ENCODE peak calls at places on chromosomes 11 and 22, in nine cellular contexts. U is SK-N-SH, D is GM23248, Z is HCT116, M is OCI-LY7, S is MM.1S, O is GM23338, R is hepatocyte, L is PC-3. E is an unnamed sample. For H3K4me1, the result is how much of the 10 kb centered on the place peaks cover.

GRCh38 chr11:1139441-1140066 is 18.2 kb upstream of the MUC5AC start:
- DNase-seq in M (no peak), D (no peak), O (no peak), U (no peak), L (no peak), Z (no peak), S (no peak), R (no peak), E (no peak)

GRCh38 chr11:119980431-119980830 is 157.5 kb downstream of the TRIM29 start:
- DNase-seq in M (no peak), L (no peak), D (no peak), R (no peak), Z (no peak), O (no peak), S (no peak), U (no peak), E (no peak)

GRCh38 chr11:1076061-1076665 is 1.5 kb downstream of the MUC2 start:
- DNase-seq in L (no peak), S (no peak), Z (no peak), R (no peak), D (no peak), U (no peak), O (no peak), M (no peak), E (no peak)

GRCh38 chr11:73414977-73415492 is 38.8 kb downstream of the RELT start:
- DNase-seq in S (no peak), O (no peak), L (no peak), R (no peak), Z (no peak), M (no peak), D (peak), U (no peak), E (no peak)

GRCh38 chr11:17077240-17077519 is 287 bp downstream of the RPS13 start:
- DNase-seq in S (no peak), U (no peak), L (no peak), R (no peak), O (no peak), M (no peak), Z (no peak), D (peak), E (no peak)

GRCh38 chr11:69295995-69296889 is 2.3 kb downstream of the MYEOV start:
- DNase-seq in Z (no peak), O (no peak), S (peak), R (peak), M (peak), L (peak), U (no peak), D (peak), E (no peak)

GRCh38 chr11:68831124-68831523 is 10.6 kb downstream of the CPT1A start:
- DNase-seq in S (no peak), R (no peak), Z (no peak), O (no peak), M (no peak), D (no peak), L (peak), U (no peak), E (no peak)

GRCh38 chr11:12157241-12157661 is 46.9 kb downstream of the MICAL2 start:
- DNase-seq in S (no peak), M (no peak), U (no peak), D (peak), O (no peak), Z (no peak), R (no peak), L (peak), E (no peak)

GRCh38 chr11:47305734-47306483 is 36.0 kb downstream of the MADD start:
- DNase-seq in L (no peak), R (no peak), O (no peak), M (no peak), U (no peak), S (no peak), Z (no peak), D (no peak), E (no peak)

GRCh38 chr22:21032037-21032842 is at the start of gene SLC7A4:
- DNase-seq in S (no peak), R (peak), O (peak), Z (no peak), U (peak), M (no peak), D (no peak), L (no peak), E (peak)

GRCh38 chr11:107549253-107549953 is 16.1 kb downstream of the ALKBH8 start:
- DNase-seq in L (peak), D (peak), O (peak), S (peak), R (peak), M (peak), U (peak), Z (no peak), E (peak)

GRCh38 chr11:115961168-115962003 is 457.2 kb upstream of the CADM1 start:
- DNase-seq in D (no peak), U (no peak), O (no peak), Z (no peak), M (no peak), L (no peak), R (peak), S (no peak), E (peak)

GRCh38 chr22:40613025-40613424 is 23.5 kb downstream of the MRTFA start:
- DNase-seq in S (no peak), R (no peak), D (no peak), U (no peak), M (no peak), L (no peak), Z (no peak), O (no peak), E (no peak)

GRCh38 chr11:29343465-29344333 is 673.1 kb downstream of the KCNA4 start:
- DNase-seq in Z (peak), O (peak), U (peak), S (peak), R (peak), M (peak), D (peak), L (peak), E (peak)

GRCh38 chr11:86234831-86235461 is 9.6 kb upstream of the EED start:
- DNase-seq in Z (no peak), U (no peak), R (no peak), S (no peak), D (no peak), L (no peak), M (no peak), O (peak), E (no peak)

GRCh38 chr11:72738199-72739141 is 13.7 kb downstream of the ARAP1 start:
- DNase-seq in Z (no peak), R (peak), S (no peak), O (peak), L (peak), M (peak), D (peak), U (no peak), E (no peak)

GRCh38 chr11:3637201-3637600 is 4.6 kb downstream of the ART5 start:
- DNase-seq in O (no peak), R (no peak), D (no peak), Z (no peak), M (no peak), L (no peak), U (no peak), S (no peak), E (no peak)

GRCh38 chr22:44217346-44217745 is 36.6 kb downstream of the PARVG start:
- DNase-seq in L (no peak), Z (no peak), R (no peak), D (no peak), M (no peak), U (no peak), S (no peak), O (no peak), E (no peak)

GRCh38 chr11:70203749-70204465 is 811 bp downstream of the FADD start:
- DNase-seq in S (peak), D (peak), L (peak), Z (peak), M (peak), U (peak), O (peak), R (peak), E (peak)

GRCh38 chr11:72789493-72790131 is 4.2 kb downstream of the STARD10 start:
- DNase-seq in S (no peak), Z (no peak), U (peak), M (no peak), D (peak), R (no peak), O (no peak), L (peak), E (peak)

GRCh38 chr11:97224396-97224795 is 834.6 kb downstream of the JRKL start:
- DNase-seq in L (no peak), O (no peak), R (no peak), D (no peak), U (no peak), Z (no peak), M (no peak), S (no peak), E (no peak)

GRCh38 chr11:10539339-10539738 is 1.6 kb downstream of the RNF141 start:
- DNase-seq in R (no peak), D (peak), U (no peak), Z (no peak), S (no peak), L (peak), M (no peak), O (no peak), E (no peak)

GRCh38 chr11:126378763-126379162 is 23.3 kb downstream of the ST3GAL4 start:
- DNase-seq in M (no peak), U (no peak), S (no peak), L (no peak), Z (no peak), R (no peak), O (no peak), D (no peak), E (no peak)

GRCh38 chr11:114061053-114062049 is 1.8 kb downstream of the ZBTB16 start:
- DNase-seq in S (no peak), R (peak), O (peak), Z (no peak), D (peak), L (no peak), M (no peak), U (peak), E (peak)

GRCh38 chr11:113035708-113036107 is 74.5 kb downstream of the NCAM1 start:
- DNase-seq in Z (no peak), S (no peak), R (no peak), U (no peak), L (no peak), O (no peak), D (no peak), M (no peak), E (no peak)

GRCh38 chr11:6475936-6476335 is 2.2 kb upstream of the TRIM3 start:
- DNase-seq in S (no peak), L (peak), M (no peak), Z (no peak), R (no peak), O (peak), U (no peak), D (peak), E (peak)

GRCh38 chr11:14542384-14542783 is 22.2 kb upstream of the PSMA1 start:
- DNase-seq in S (no peak), D (no peak), R (no peak), L (no peak), U (no peak), M (no peak), Z (no peak), O (no peak), E (no peak)

GRCh38 chr22:41353862-41354575 is 27.7 kb upstream of the TEF start:
- DNase-seq in R (no peak), Z (no peak), U (no peak), M (no peak), D (no peak), O (no peak), S (no peak), L (no peak), E (no peak)

GRCh38 chr11:124101722-124102121 is 13.5 kb upstream of the VWA5A start:
- DNase-seq in D (no peak), Z (no peak), R (no peak), M (no peak), O (no peak), U (no peak), L (no peak), S (no peak), E (no peak)

GRCh38 chr22:44758354-44758969 is 6.1 kb downstream of the ARHGAP8 start:
- DNase-seq in L (peak), O (no peak), D (peak), U (peak), R (peak), S (no peak), Z (no peak), M (no peak), E (no peak)

GRCh38 chr11:33376331-33377099 is 119.3 kb downstream of the HIPK3 start:
- DNase-seq in U (peak), R (peak), O (peak), M (peak), L (no peak), D (peak), Z (no peak), S (peak), E (peak)

GRCh38 chr11:115848080-115848479 is 343.9 kb upstream of the CADM1 start:
- DNase-seq in O (peak), Z (no peak), S (no peak), D (no peak), R (peak), M (no peak), U (no peak), L (no peak), E (peak)

GRCh38 chr22:45112136-45112879 is 51.4 kb upstream of the NUP50 start:
- DNase-seq in Z (no peak), M (no peak), L (peak), S (no peak), O (no peak), R (no peak), D (peak), U (no peak), E (no peak)

GRCh38 chr11:15770798-15771414 is 585.4 kb downstream of the SOX6 start:
- DNase-seq in L (no peak), S (peak), Z (peak), R (peak), O (peak), U (no peak), D (peak), M (peak), E (peak)

GRCh38 chr22:27306771-27307170 is 494.8 kb downstream of the MN1 start:
- DNase-seq in O (no peak), M (no peak), Z (no peak), D (no peak), L (no peak), R (no peak), S (no peak), U (no peak), E (no peak)

GRCh38 chr22:43849731-43850130 is 12.6 kb downstream of the SULT4A1 start:
- DNase-seq in M (no peak), S (no peak), Z (no peak), O (no peak), D (no peak), L (no peak), R (no peak), U (no peak), E (no peak)

DNA sequence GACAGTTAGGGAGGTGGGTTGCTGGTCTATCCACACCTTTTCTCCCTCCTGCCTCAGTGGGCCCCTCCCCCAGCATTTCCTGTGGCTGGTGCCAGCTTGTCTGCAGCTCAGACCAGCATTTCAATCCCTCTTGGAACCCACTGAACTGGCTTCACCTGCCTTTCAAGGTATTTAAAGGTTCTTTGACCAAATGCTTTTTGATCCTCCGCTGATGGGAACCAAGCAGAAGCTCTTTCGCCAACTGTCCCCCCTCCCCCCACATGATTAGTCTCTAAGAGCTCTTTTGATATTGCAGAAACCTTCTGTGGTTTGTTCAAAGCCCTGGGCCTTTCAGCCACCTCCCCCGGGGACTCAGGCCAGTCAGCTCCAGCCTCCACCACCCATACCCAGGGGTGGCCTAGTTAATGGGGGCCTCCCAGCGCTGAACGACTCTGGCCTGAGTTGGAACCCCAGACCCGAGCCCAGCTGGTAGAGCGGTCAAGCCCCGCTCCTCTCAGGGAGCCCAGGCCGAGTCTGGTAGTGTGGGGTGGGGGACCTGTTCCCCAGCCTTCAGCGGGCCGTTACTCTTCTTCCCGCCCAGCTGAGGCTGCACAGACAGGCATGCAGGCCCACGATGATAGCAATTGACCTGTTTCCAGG is 6.0 kb upstream of the SYT7 start:
- DNase-seq in U (no peak), R (peak), M (no peak), O (peak), L (peak), D (no peak), Z (no peak), S (no peak), E (peak)
- H2AFZ ChIP-seq in U (no peak), R (no peak), M (no peak), O (peak), L (peak), D (peak), Z (no peak), S (no peak), E (peak)

DNA sequence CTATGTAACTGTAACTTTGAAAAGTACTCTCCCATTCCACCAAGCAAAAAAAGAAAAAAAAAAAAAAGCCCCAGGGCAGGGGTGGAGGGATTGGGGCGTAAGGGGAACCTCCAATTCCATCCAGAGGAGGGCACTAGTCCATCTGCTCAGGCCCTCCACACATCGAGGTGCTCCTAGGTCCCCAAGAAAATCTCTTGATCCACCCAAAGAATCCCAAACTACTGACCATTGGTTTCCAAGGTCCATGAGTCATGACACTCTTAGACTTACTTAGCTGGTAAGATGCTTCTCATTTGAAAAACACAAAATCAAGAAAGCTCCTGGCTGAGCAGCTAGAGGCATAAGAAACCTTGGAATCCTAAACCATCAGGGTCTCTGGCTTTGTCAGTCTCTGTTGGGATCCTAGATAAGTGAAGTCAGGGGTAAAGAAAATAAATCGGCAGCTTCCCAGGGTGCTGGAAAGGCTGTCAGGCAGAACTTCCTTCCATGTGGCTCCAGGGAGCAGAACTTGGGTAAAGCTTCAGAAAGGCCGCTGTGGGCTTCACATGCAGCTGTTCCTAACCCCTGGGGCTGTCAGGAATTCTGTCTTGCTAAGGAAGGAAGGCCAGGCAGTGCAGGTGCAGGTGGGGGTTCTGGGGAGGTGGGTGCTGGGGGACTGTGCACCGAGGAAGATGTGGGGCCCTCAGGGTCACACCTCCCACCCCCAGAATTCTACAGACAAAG is 49.4 kb upstream of the ADA2 start:
- DNase-seq in M (peak), S (no peak), U (no peak), Z (no peak), L (no peak), R (no peak), O (peak), D (no peak), E (peak)
- H3K4me1 ChIP-seq in M (under half), S (under half), U (under half), Z (under half), L (under half), R (under half), O (half or more), D (under half), E (half or more)

DNA sequence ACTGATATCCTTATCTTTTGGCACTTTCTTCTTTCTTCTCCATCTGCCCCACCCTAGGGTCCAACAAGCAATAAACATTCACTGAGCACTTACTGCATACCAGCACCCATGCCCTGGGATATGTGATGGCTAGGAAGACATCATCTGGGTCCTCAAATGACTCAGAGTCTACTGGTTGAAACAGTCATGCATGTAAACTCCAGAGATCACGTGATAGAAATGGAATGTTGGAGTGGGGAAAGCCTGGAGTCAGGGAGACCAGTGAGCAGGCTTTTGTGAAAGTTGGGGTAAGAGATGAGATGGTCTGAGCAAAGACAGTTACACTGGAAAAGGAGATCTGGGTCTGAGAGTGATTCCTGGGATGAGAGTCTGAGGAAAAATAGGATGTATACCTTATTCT is 724.9 kb upstream of the TENM4 start:
- DNase-seq in R (no peak), D (peak), M (no peak), Z (no peak), L (peak), S (no peak), U (no peak), O (no peak), E (no peak)
- TF ChIP-seq EZH2phosphoT487 in R (no peak), D (no peak), M (no peak), Z (no peak), L (no peak), S (no peak), U (no peak), O (no peak), E (no peak)

DNA sequence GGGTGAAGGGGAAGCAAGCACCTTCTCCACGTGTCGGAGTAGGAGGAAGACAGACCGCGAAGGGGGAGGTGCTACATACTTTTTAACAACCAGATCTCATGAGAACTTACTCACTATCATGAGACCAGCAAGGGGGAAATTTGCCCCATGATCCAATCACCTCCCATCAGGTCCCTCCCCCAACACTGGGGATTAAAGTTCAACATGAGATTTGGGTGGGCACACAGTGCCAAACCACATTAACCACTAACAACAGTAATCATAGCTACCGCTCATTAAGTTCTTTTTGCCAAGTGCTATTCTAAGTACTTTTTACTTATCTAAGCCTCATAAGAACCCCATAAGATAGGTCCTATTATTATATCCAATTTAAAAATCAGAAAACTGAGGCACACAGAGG is 450.5 kb upstream of the DDI1 start:
- DNase-seq in U (no peak), O (no peak), M (no peak), Z (no peak), S (no peak), L (no peak), R (no peak), D (no peak), E (no peak)
- H2AFZ ChIP-seq in U (no peak), O (no peak), M (no peak), Z (no peak), S (no peak), L (no peak), R (no peak), D (no peak), E (no peak)

GRCh38 chr11:74696932-74697687 is 34.1 kb downstream of the CHRDL2 start:
- DNase-seq in R (peak), O (peak), Z (no peak), M (no peak), D (peak), S (no peak), L (no peak), U (no peak), E (peak)

GRCh38 chr11:74695705-74696280 is 35.4 kb downstream of the CHRDL2 start:
- DNase-seq in R (no peak), Z (no peak), D (peak), U (no peak), M (no peak), S (no peak), O (peak), L (no peak), E (peak)

GRCh38 chr11:74697722-74698121 is 33.5 kb downstream of the CHRDL2 start:
- DNase-seq in D (no peak), M (no peak), R (no peak), Z (no peak), L (no peak), O (no peak), S (no peak), U (no peak), E (no peak)

GRCh38 chr11:74694536-74694935 is 36.7 kb downstream of the CHRDL2 start:
- DNase-seq in O (no peak), D (no peak), S (no peak), Z (no peak), U (no peak), M (no peak), R (no peak), L (peak), E (no peak)

DNA sequence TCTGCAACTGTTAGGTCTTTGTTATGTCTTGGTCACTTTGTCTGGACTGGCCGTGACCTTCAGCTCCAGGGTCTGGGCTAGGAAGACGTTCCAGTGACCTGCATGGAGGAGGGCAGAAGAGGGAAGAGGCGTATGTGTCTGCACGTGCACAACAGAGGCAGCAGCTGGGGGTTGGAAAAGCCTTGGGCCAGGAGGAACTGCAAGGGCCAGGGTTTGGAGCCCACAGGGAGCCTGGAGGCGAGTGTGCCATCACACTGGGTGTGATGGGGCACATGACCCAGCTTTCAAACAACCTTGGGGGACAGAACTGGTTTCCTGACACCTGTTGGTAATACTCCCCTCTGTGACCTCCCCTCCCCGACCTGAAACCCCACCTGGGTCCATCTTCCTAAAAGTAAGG is 34.7 kb downstream of the CHRDL2 start:
- DNase-seq in L (no peak), U (no peak), O (no peak), R (no peak), Z (no peak), M (no peak), D (no peak), S (no peak), E (no peak)
- H3K4me1 ChIP-seq in L (under half), U (under half), O (under half), R (under half), Z (under half), M (under half), D (under half), S (under half), E (under half)